ENCODE peak calls at places on chromosomes 16 and 17, in four cellular contexts. E, W, X and F are unnamed samples.

GRCh38 chr16:50683689-50684374 is 2.7 kb upstream of the SNX20 start:
- DNase-seq in E (no peak), W (peak), X (no peak), F (no peak)

GRCh38 chr17:75087558-75088453 is at the start of gene SLC16A5:
- DNase-seq in X (peak), W (no peak), E (peak), F (peak)

GRCh38 chr17:60510723-60511122 is 15.3 kb downstream of the APPBP2 start:
- DNase-seq in E (no peak), X (no peak), W (no peak), F (no peak)

GRCh38 chr16:89473136-89473712 is 17.1 kb downstream of the ANKRD11 start:
- DNase-seq in X (no peak), W (no peak), E (no peak), F (no peak)

GRCh38 chr17:19652595-19652994 is 4.0 kb downstream of the ALDH3A2 start:
- DNase-seq in X (no peak), E (no peak), W (no peak), F (no peak)

GRCh38 chr16:11390573-11391495 is 45.6 kb downstream of the RMI2 start:
- DNase-seq in X (no peak), W (no peak), E (no peak), F (no peak)

GRCh38 chr16:58377932-58378331 is 14.3 kb upstream of the GINS3 start:
- DNase-seq in E (no peak), W (no peak), X (no peak), F (no peak)

GRCh38 chr16:15897834-15898254 is 9.4 kb upstream of the CEP20 start:
- DNase-seq in E (no peak), X (no peak), W (peak), F (peak)

GRCh38 chr16:66551362-66551761 is 1.0 kb upstream of the CKLF start:
- DNase-seq in X (peak), E (no peak), W (peak), F (peak)

GRCh38 chr16:17346774-17347569 is 123.8 kb downstream of the XYLT1 start:
- DNase-seq in E (no peak), X (no peak), W (peak), F (no peak)

GRCh38 chr17:42249681-42250446 is 26.3 kb downstream of the STAT5B start:
- DNase-seq in X (no peak), W (peak), E (no peak), F (no peak)
- H3K27ac ChIP-seq in X (peak), W (peak), E (no peak), F (no peak)

GRCh38 chr16:87652386-87652785 is 50.1 kb downstream of the JPH3 start:
- DNase-seq in E (no peak), W (no peak), X (no peak), F (no peak)

GRCh38 chr16:87648698-87649487 is 46.6 kb downstream of the JPH3 start:
- DNase-seq in W (no peak), X (no peak), E (no peak), F (no peak)

GRCh38 chr16:87654826-87655225 is 52.5 kb downstream of the JPH3 start:
- DNase-seq in X (no peak), W (no peak), E (no peak), F (no peak)

GRCh38 chr16:87653234-87653633 is 50.9 kb downstream of the JPH3 start:
- DNase-seq in W (no peak), X (peak), E (no peak), F (peak)

DNA sequence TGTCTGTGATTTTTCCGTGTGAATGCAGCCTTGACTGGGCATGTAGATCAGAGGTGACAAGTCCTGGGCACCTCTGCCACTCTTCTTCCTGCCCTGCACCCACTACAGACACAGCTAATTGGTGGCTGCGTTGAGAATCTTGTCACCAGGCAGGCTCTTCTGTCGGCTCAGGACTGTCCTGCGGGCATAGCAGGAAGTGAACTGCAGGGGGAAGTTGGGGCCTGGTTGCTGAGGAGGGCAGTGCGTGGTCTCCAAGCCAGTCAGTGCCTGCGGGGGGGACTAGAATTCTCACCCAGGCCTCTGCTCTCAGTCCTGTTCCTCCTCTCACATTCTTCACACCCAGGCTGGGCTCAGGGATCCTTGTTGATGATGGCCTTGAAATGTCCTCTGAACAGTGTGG is 50.5 kb downstream of the JPH3 start:
- DNase-seq in W (no peak), E (no peak), X (no peak), F (no peak)
- TF ChIP-seq CHD1 in W (no peak), E (no peak), X (no peak), F (no peak)

GRCh38 chr16:4412159-4412558 is 4.2 kb downstream of the CORO7 start:
- DNase-seq in X (no peak), E (no peak), W (no peak), F (no peak)
- H3K27ac ChIP-seq in X (no peak), E (no peak), W (no peak), F (no peak)

GRCh38 chr16:13324861-13325260 is 423.5 kb downstream of the SHISA9 start:
- DNase-seq in E (no peak), W (no peak), X (no peak), F (no peak)

GRCh38 chr16:13322357-13322756 is 421.0 kb downstream of the SHISA9 start:
- DNase-seq in X (no peak), E (no peak), W (no peak), F (no peak)

DNA sequence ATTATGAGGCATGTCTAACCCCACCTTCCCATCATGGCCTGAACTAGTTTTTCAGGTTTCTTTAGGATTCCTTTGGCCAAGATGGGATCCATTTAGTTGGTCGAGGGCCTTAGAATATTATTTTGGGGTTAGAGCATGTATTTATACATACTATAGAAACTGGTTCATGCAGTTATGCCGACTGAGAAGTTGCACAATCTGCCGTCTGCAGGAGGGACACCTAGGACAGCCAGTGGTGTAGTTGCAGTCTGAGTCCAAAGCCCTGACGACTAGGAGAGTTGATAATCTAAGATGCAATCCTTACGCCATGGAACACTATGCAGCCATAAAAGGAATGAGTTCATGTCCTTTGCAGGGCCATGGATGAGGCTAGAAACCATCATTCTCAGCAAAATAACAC is 424.0 kb downstream of the SHISA9 start:
- DNase-seq in W (no peak), E (no peak), X (no peak), F (no peak)
- TF ChIP-seq CHD1 in W (no peak), E (no peak), X (no peak), F (no peak)

DNA sequence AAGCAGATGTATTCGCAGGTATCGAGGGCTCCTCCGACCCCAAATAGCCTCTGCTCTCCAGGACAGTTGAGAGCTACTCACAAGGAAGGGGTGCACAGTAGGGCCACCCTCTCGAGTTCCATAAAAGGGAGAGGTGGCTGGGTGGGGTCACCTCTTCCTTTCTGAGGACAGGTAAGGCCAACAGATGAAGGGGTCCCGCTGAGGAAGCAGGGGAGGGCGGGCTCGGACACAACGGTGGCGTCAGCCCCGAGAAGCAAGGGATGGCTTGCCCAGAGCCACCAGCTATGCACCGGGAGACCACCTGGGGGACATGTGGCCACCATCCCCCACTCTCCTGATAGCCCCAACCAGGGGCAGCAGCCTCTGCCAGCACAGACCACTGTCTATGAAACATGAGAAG is 15.1 kb upstream of the CYTH1 start:
- DNase-seq in E (no peak), X (no peak), W (no peak), F (no peak)
- H3K27ac ChIP-seq in E (no peak), X (no peak), W (no peak), F (peak)

GRCh38 chr16:72561-73537 is at the start of gene RHBDF1:
- DNase-seq in W (no peak), E (peak), X (peak), F (peak)
- TF ChIP-seq CHD1 in W (no peak), E (no peak), X (no peak), F (no peak)

GRCh38 chr17:81737947-81738800 is 26.1 kb downstream of the SLC25A10 start:
- DNase-seq in X (no peak), E (no peak), W (no peak), F (no peak)

GRCh38 chr17:81733507-81734404 is 21.7 kb downstream of the SLC25A10 start:
- DNase-seq in X (peak), E (peak), W (no peak), F (peak)

GRCh38 chr17:81734405-81735055 is 22.4 kb downstream of the SLC25A10 start:
- DNase-seq in E (no peak), X (no peak), W (no peak), F (no peak)

GRCh38 chr17:81738801-81739393 is 26.8 kb downstream of the SLC25A10 start:
- DNase-seq in E (no peak), W (no peak), X (no peak), F (no peak)

DNA sequence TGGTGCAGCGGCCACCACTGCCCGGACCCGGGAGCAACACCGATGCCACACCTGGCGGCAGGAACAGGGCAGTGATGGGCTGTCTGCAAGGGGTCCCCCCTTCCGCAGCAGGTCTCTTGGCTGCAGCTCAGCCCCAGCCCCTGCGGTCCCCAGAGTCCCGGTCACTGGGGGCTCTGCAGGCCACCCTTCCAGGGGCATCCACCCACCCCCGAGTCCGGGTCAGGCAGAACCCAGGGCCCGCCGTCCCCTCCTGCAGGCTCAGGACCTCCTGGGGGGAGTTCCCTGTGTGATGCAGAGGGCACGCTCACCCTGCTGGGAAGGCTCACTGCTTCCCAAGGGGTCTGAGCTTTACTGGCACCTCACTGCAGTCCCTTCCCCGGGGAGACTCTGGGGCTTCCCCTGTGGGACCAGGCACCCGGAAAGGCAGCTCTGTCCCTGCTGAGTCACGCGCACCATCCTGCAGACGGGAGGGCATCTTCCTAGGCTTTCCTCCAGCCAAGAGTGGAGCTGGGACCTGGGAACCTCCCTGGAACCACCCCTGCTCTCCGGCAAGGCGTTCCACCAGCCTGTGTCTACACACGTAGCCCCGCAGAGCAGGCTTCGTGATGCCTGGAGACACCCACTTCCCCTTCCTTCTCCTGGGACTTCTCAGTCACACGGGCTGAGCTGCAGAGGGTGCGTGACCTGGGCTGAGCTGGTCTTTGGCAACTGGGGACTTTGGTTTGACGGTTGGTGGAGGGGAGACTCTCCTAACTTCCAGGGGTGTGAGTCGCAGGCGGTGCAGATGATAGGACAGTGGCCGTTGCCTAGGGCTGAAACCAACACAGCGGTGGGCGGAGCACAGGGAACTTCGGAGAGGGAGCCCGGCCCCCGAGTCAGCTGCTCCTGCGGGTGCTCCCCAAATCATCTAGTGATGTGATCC is 23.4 kb downstream of the SLC25A10 start:
- DNase-seq in X (peak), E (no peak), W (peak), F (peak)
- H3K27ac ChIP-seq in X (no peak), E (no peak), W (no peak), F (no peak)

DNA sequence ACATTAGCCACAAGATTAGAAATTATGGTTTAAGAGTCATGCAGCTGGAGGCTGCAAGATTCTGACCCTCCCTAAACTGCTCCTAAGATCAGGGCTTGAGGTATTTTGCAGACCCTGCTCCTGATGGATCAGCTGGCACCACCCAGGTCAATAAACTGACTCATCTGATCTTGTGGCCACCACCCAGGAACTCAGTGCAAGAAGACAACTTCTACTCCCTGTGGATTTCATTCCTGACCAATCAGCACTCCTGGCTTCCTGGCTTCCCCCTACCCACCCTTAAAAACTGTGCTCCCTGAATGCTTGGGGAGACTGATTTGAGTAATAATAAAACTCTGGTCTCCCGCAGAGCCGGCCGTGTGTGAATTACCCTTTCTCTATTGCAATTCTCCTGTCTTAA is 25.0 kb upstream of the MILR1 start:
- DNase-seq in W (no peak), X (no peak), E (no peak), F (no peak)
- TF ChIP-seq CHD1 in W (no peak), X (no peak), E (no peak), F (no peak)

GRCh38 chr16:71501562-71501961 is 12.4 kb upstream of the ZNF19 start:
- DNase-seq in X (no peak), E (no peak), W (no peak), F (no peak)
- H3K27ac ChIP-seq in X (no peak), E (no peak), W (no peak), F (no peak)

GRCh38 chr17:42347198-42347597 is 41.0 kb downstream of the STAT3 start:
- DNase-seq in E (no peak), X (no peak), W (no peak), F (peak)
- TF ChIP-seq CHD1 in E (no peak), X (no peak), W (no peak), F (no peak)